ENCODE peak calls at places on chromosomes 12 and 14, in five cellular contexts. One of them, this sample, is unnamed.

GRCh38 chr14:23568600-23569310 is 1.2 kb upstream of the AP1G2 start:
- DNase-seq in DMS 273 treated with DMSO at 0.1 percent for 48 hours: no peak
- DNase-seq in ureter: peak; percentile 43
- DNase-seq in progenitor cell of endocrine pancreas: no peak
- DNase-seq in stimulated activated CD4-positive, alpha-beta T cell treated with anti-CD3 and anti-CD28 coated beads, Interleukin-4, amount 100 ng/mL, for 48 hours: no peak
- DNase-seq in this sample: no peak

GRCh38 chr14:78606111-78606510 is 435.9 kb downstream of the NRXN3 start:
- DNase-seq in ureter: no peak
- DNase-seq in stimulated activated CD4-positive, alpha-beta T cell treated with anti-CD3 and anti-CD28 coated beads, Interleukin-4, amount 100 ng/mL, for 48 hours: no peak
- DNase-seq in DMS 273 treated with DMSO at 0.1 percent for 48 hours: no peak
- DNase-seq in progenitor cell of endocrine pancreas: no peak
- DNase-seq in this sample: no peak

GRCh38 chr14:38204717-38205115 is 3.0 kb upstream of the SSTR1 start:
- DNase-seq in ureter: no peak
- DNase-seq in progenitor cell of endocrine pancreas: no peak
- DNase-seq in stimulated activated CD4-positive, alpha-beta T cell treated with anti-CD3 and anti-CD28 coated beads, Interleukin-4, amount 100 ng/mL, for 48 hours: no peak
- DNase-seq in DMS 273 treated with DMSO at 0.1 percent for 48 hours: no peak
- DNase-seq in this sample: no peak

GRCh38 chr12:18799561-18799960 is 61.6 kb downstream of the CAPZA3 start:
- DNase-seq in progenitor cell of endocrine pancreas: no peak
- DNase-seq in DMS 273 treated with DMSO at 0.1 percent for 48 hours: no peak
- DNase-seq in ureter: no peak
- DNase-seq in stimulated activated CD4-positive, alpha-beta T cell treated with anti-CD3 and anti-CD28 coated beads, Interleukin-4, amount 100 ng/mL, for 48 hours: no peak
- DNase-seq in this sample: no peak

GRCh38 chr14:68796418-68797101 is 3.7 kb upstream of the ZFP36L1 start:
- DNase-seq in ureter: no peak
- DNase-seq in stimulated activated CD4-positive, alpha-beta T cell treated with anti-CD3 and anti-CD28 coated beads, Interleukin-4, amount 100 ng/mL, for 48 hours: no peak
- DNase-seq in DMS 273 treated with DMSO at 0.1 percent for 48 hours: no peak
- DNase-seq in progenitor cell of endocrine pancreas: no peak
- DNase-seq in this sample: peak; percentile 66

GRCh38 chr12:102917026-102917787 is at the start of gene PAH:
- DNase-seq in DMS 273 treated with DMSO at 0.1 percent for 48 hours: no peak
- DNase-seq in stimulated activated CD4-positive, alpha-beta T cell treated with anti-CD3 and anti-CD28 coated beads, Interleukin-4, amount 100 ng/mL, for 48 hours: no peak
- DNase-seq in progenitor cell of endocrine pancreas: peak; percentile 17
- DNase-seq in ureter: no peak
- DNase-seq in this sample: no peak

GRCh38 chr12:111034148-111034910 is 114.0 kb upstream of the MYL2 start:
- DNase-seq in DMS 273 treated with DMSO at 0.1 percent for 48 hours: no peak
- DNase-seq in ureter: no peak
- DNase-seq in stimulated activated CD4-positive, alpha-beta T cell treated with anti-CD3 and anti-CD28 coated beads, Interleukin-4, amount 100 ng/mL, for 48 hours: peak; percentile 11
- DNase-seq in progenitor cell of endocrine pancreas: peak; percentile 35
- DNase-seq in this sample: no peak

GRCh38 chr14:67335781-67336180 is 23.8 kb downstream of the ATP6V1D start:
- DNase-seq in DMS 273 treated with DMSO at 0.1 percent for 48 hours: no peak
- DNase-seq in stimulated activated CD4-positive, alpha-beta T cell treated with anti-CD3 and anti-CD28 coated beads, Interleukin-4, amount 100 ng/mL, for 48 hours: no peak
- DNase-seq in progenitor cell of endocrine pancreas: no peak
- DNase-seq in ureter: no peak
- DNase-seq in this sample: no peak

GRCh38 chr12:77116277-77116676 is 50.9 kb upstream of the E2F7 start:
- DNase-seq in DMS 273 treated with DMSO at 0.1 percent for 48 hours: no peak
- DNase-seq in stimulated activated CD4-positive, alpha-beta T cell treated with anti-CD3 and anti-CD28 coated beads, Interleukin-4, amount 100 ng/mL, for 48 hours: no peak
- DNase-seq in progenitor cell of endocrine pancreas: no peak
- DNase-seq in ureter: no peak
- DNase-seq in this sample: no peak

GRCh38 chr12:11686135-11686534 is 36.7 kb downstream of the ETV6 start:
- DNase-seq in progenitor cell of endocrine pancreas: no peak
- DNase-seq in DMS 273 treated with DMSO at 0.1 percent for 48 hours: no peak
- DNase-seq in stimulated activated CD4-positive, alpha-beta T cell treated with anti-CD3 and anti-CD28 coated beads, Interleukin-4, amount 100 ng/mL, for 48 hours: no peak
- DNase-seq in ureter: no peak
- DNase-seq in this sample: no peak

GRCh38 chr12:28925726-28926376 is 223.2 kb upstream of the FAR2 start:
- DNase-seq in ureter: no peak
- DNase-seq in DMS 273 treated with DMSO at 0.1 percent for 48 hours: no peak
- DNase-seq in stimulated activated CD4-positive, alpha-beta T cell treated with anti-CD3 and anti-CD28 coated beads, Interleukin-4, amount 100 ng/mL, for 48 hours: no peak
- DNase-seq in progenitor cell of endocrine pancreas: no peak
- DNase-seq in this sample: no peak

GRCh38 chr14:74875941-74876913 is at the start of gene PROX2:
- DNase-seq in ureter: no peak
- DNase-seq in progenitor cell of endocrine pancreas: no peak
- DNase-seq in DMS 273 treated with DMSO at 0.1 percent for 48 hours: no peak
- DNase-seq in stimulated activated CD4-positive, alpha-beta T cell treated with anti-CD3 and anti-CD28 coated beads, Interleukin-4, amount 100 ng/mL, for 48 hours: no peak
- DNase-seq in this sample: no peak

GRCh38 chr12:52396656-52397055 is 9.5 kb downstream of the KRT82 start:
- DNase-seq in ureter: no peak
- DNase-seq in progenitor cell of endocrine pancreas: no peak
- DNase-seq in stimulated activated CD4-positive, alpha-beta T cell treated with anti-CD3 and anti-CD28 coated beads, Interleukin-4, amount 100 ng/mL, for 48 hours: no peak
- DNase-seq in DMS 273 treated with DMSO at 0.1 percent for 48 hours: no peak
- DNase-seq in this sample: no peak

GRCh38 chr12:116201908-116202307 is 75.6 kb downstream of the MED13L start:
- DNase-seq in ureter: no peak
- DNase-seq in stimulated activated CD4-positive, alpha-beta T cell treated with anti-CD3 and anti-CD28 coated beads, Interleukin-4, amount 100 ng/mL, for 48 hours: no peak
- DNase-seq in progenitor cell of endocrine pancreas: no peak
- DNase-seq in DMS 273 treated with DMSO at 0.1 percent for 48 hours: no peak
- DNase-seq in this sample: no peak

GRCh38 chr12:89212339-89212771 is 139.9 kb downstream of the DUSP6 start:
- DNase-seq in progenitor cell of endocrine pancreas: no peak
- DNase-seq in stimulated activated CD4-positive, alpha-beta T cell treated with anti-CD3 and anti-CD28 coated beads, Interleukin-4, amount 100 ng/mL, for 48 hours: no peak
- DNase-seq in DMS 273 treated with DMSO at 0.1 percent for 48 hours: no peak
- DNase-seq in ureter: no peak
- DNase-seq in this sample: no peak

GRCh38 chr12:43580601-43581000 is 28.6 kb upstream of the ADAMTS20 start:
- DNase-seq in ureter: no peak
- DNase-seq in DMS 273 treated with DMSO at 0.1 percent for 48 hours: no peak
- DNase-seq in progenitor cell of endocrine pancreas: no peak
- DNase-seq in stimulated activated CD4-positive, alpha-beta T cell treated with anti-CD3 and anti-CD28 coated beads, Interleukin-4, amount 100 ng/mL, for 48 hours: no peak
- DNase-seq in this sample: no peak

GRCh38 chr14:54258382-54258781 is 138.4 kb upstream of the CDKN3 start:
- DNase-seq in ureter: no peak
- DNase-seq in stimulated activated CD4-positive, alpha-beta T cell treated with anti-CD3 and anti-CD28 coated beads, Interleukin-4, amount 100 ng/mL, for 48 hours: no peak
- DNase-seq in DMS 273 treated with DMSO at 0.1 percent for 48 hours: no peak
- DNase-seq in progenitor cell of endocrine pancreas: no peak
- DNase-seq in this sample: no peak

GRCh38 chr12:3229577-3229976 is 152.4 kb downstream of the TSPAN9 start:
- DNase-seq in progenitor cell of endocrine pancreas: no peak
- DNase-seq in DMS 273 treated with DMSO at 0.1 percent for 48 hours: no peak
- DNase-seq in ureter: no peak
- DNase-seq in stimulated activated CD4-positive, alpha-beta T cell treated with anti-CD3 and anti-CD28 coated beads, Interleukin-4, amount 100 ng/mL, for 48 hours: no peak
- DNase-seq in this sample: no peak

GRCh38 chr12:59834659-59835474 is 239.0 kb downstream of the SLC16A7 start:
- DNase-seq in progenitor cell of endocrine pancreas: no peak
- DNase-seq in DMS 273 treated with DMSO at 0.1 percent for 48 hours: no peak
- DNase-seq in stimulated activated CD4-positive, alpha-beta T cell treated with anti-CD3 and anti-CD28 coated beads, Interleukin-4, amount 100 ng/mL, for 48 hours: no peak
- DNase-seq in ureter: no peak
- DNase-seq in this sample: no peak

GRCh38 chr12:102454330-102454729 is 26.0 kb downstream of the IGF1 start:
- DNase-seq in progenitor cell of endocrine pancreas: no peak
- DNase-seq in stimulated activated CD4-positive, alpha-beta T cell treated with anti-CD3 and anti-CD28 coated beads, Interleukin-4, amount 100 ng/mL, for 48 hours: no peak
- DNase-seq in DMS 273 treated with DMSO at 0.1 percent for 48 hours: no peak
- DNase-seq in ureter: no peak
- DNase-seq in this sample: no peak

GRCh38 chr14:75667099-75667498 is 6.1 kb downstream of the TTLL5 start:
- DNase-seq in DMS 273 treated with DMSO at 0.1 percent for 48 hours: no peak
- DNase-seq in progenitor cell of endocrine pancreas: no peak
- DNase-seq in ureter: no peak
- DNase-seq in stimulated activated CD4-positive, alpha-beta T cell treated with anti-CD3 and anti-CD28 coated beads, Interleukin-4, amount 100 ng/mL, for 48 hours: no peak
- DNase-seq in this sample: no peak

GRCh38 chr12:65657635-65658034 is 166.6 kb upstream of the HMGA2 start:
- DNase-seq in stimulated activated CD4-positive, alpha-beta T cell treated with anti-CD3 and anti-CD28 coated beads, Interleukin-4, amount 100 ng/mL, for 48 hours: no peak
- DNase-seq in DMS 273 treated with DMSO at 0.1 percent for 48 hours: no peak
- DNase-seq in ureter: no peak
- DNase-seq in progenitor cell of endocrine pancreas: no peak
- DNase-seq in this sample: no peak

GRCh38 chr14:90429764-90430163 is 32.9 kb downstream of the CALM1 start:
- DNase-seq in stimulated activated CD4-positive, alpha-beta T cell treated with anti-CD3 and anti-CD28 coated beads, Interleukin-4, amount 100 ng/mL, for 48 hours: no peak
- DNase-seq in ureter: no peak
- DNase-seq in progenitor cell of endocrine pancreas: no peak
- DNase-seq in DMS 273 treated with DMSO at 0.1 percent for 48 hours: peak; percentile 40
- DNase-seq in this sample: no peak

GRCh38 chr14:96261053-96261452 is 5.0 kb downstream of the BDKRB1 start:
- DNase-seq in progenitor cell of endocrine pancreas: no peak
- DNase-seq in stimulated activated CD4-positive, alpha-beta T cell treated with anti-CD3 and anti-CD28 coated beads, Interleukin-4, amount 100 ng/mL, for 48 hours: no peak
- DNase-seq in ureter: no peak
- DNase-seq in DMS 273 treated with DMSO at 0.1 percent for 48 hours: no peak
- DNase-seq in this sample: no peak

GRCh38 chr14:58633831-58634230 is 3.9 kb upstream of the DACT1 start:
- DNase-seq in DMS 273 treated with DMSO at 0.1 percent for 48 hours: no peak
- DNase-seq in progenitor cell of endocrine pancreas: no peak
- DNase-seq in ureter: no peak
- DNase-seq in stimulated activated CD4-positive, alpha-beta T cell treated with anti-CD3 and anti-CD28 coated beads, Interleukin-4, amount 100 ng/mL, for 48 hours: no peak
- DNase-seq in this sample: no peak

GRCh38 chr12:71431991-71432390 is 7.6 kb upstream of the LGR5 start:
- DNase-seq in DMS 273 treated with DMSO at 0.1 percent for 48 hours: no peak
- DNase-seq in stimulated activated CD4-positive, alpha-beta T cell treated with anti-CD3 and anti-CD28 coated beads, Interleukin-4, amount 100 ng/mL, for 48 hours: no peak
- DNase-seq in progenitor cell of endocrine pancreas: no peak
- DNase-seq in ureter: no peak
- DNase-seq in this sample: no peak

GRCh38 chr12:103960567-103961227 is 5.0 kb upstream of the TDG start:
- DNase-seq in stimulated activated CD4-positive, alpha-beta T cell treated with anti-CD3 and anti-CD28 coated beads, Interleukin-4, amount 100 ng/mL, for 48 hours: no peak
- DNase-seq in ureter: no peak
- DNase-seq in progenitor cell of endocrine pancreas: no peak
- DNase-seq in DMS 273 treated with DMSO at 0.1 percent for 48 hours: no peak
- DNase-seq in this sample: no peak

GRCh38 chr14:90785474-90785873 is 30.8 kb downstream of the TTC7B start:
- DNase-seq in DMS 273 treated with DMSO at 0.1 percent for 48 hours: no peak
- DNase-seq in progenitor cell of endocrine pancreas: no peak
- DNase-seq in ureter: no peak
- DNase-seq in stimulated activated CD4-positive, alpha-beta T cell treated with anti-CD3 and anti-CD28 coated beads, Interleukin-4, amount 100 ng/mL, for 48 hours: no peak
- DNase-seq in this sample: peak; percentile 47

GRCh38 chr12:69278814-69279782 is 39.7 kb downstream of the CPSF6 start:
- DNase-seq in stimulated activated CD4-positive, alpha-beta T cell treated with anti-CD3 and anti-CD28 coated beads, Interleukin-4, amount 100 ng/mL, for 48 hours: no peak
- DNase-seq in progenitor cell of endocrine pancreas: no peak
- DNase-seq in ureter: no peak
- DNase-seq in DMS 273 treated with DMSO at 0.1 percent for 48 hours: no peak
- DNase-seq in this sample: no peak

GRCh38 chr12:19833775-19834501 is 394.6 kb downstream of the AEBP2 start:
- DNase-seq in DMS 273 treated with DMSO at 0.1 percent for 48 hours: no peak
- DNase-seq in ureter: no peak
- DNase-seq in stimulated activated CD4-positive, alpha-beta T cell treated with anti-CD3 and anti-CD28 coated beads, Interleukin-4, amount 100 ng/mL, for 48 hours: peak; percentile 20
- DNase-seq in progenitor cell of endocrine pancreas: no peak
- DNase-seq in this sample: no peak

GRCh38 chr12:53058674-53059433 is 9.0 kb downstream of the TNS2 start:
- DNase-seq in progenitor cell of endocrine pancreas: no peak
- DNase-seq in stimulated activated CD4-positive, alpha-beta T cell treated with anti-CD3 and anti-CD28 coated beads, Interleukin-4, amount 100 ng/mL, for 48 hours: no peak
- DNase-seq in ureter: peak; percentile 44
- DNase-seq in DMS 273 treated with DMSO at 0.1 percent for 48 hours: no peak
- DNase-seq in this sample: peak; percentile 76

GRCh38 chr12:115698257-115698656 is 579.2 kb downstream of the MED13L start:
- DNase-seq in progenitor cell of endocrine pancreas: no peak
- DNase-seq in ureter: no peak
- DNase-seq in DMS 273 treated with DMSO at 0.1 percent for 48 hours: no peak
- DNase-seq in stimulated activated CD4-positive, alpha-beta T cell treated with anti-CD3 and anti-CD28 coated beads, Interleukin-4, amount 100 ng/mL, for 48 hours: no peak
- DNase-seq in this sample: no peak

GRCh38 chr12:21054334-21054733 is 76.7 kb upstream of the SLCO1B1 start:
- DNase-seq in stimulated activated CD4-positive, alpha-beta T cell treated with anti-CD3 and anti-CD28 coated beads, Interleukin-4, amount 100 ng/mL, for 48 hours: no peak
- DNase-seq in DMS 273 treated with DMSO at 0.1 percent for 48 hours: no peak
- DNase-seq in progenitor cell of endocrine pancreas: no peak
- DNase-seq in ureter: no peak
- DNase-seq in this sample: no peak

GRCh38 chr12:4379410-4379809 is at the start of gene FGF23:
- DNase-seq in DMS 273 treated with DMSO at 0.1 percent for 48 hours: no peak
- DNase-seq in stimulated activated CD4-positive, alpha-beta T cell treated with anti-CD3 and anti-CD28 coated beads, Interleukin-4, amount 100 ng/mL, for 48 hours: no peak
- DNase-seq in progenitor cell of endocrine pancreas: peak; percentile 53
- DNase-seq in ureter: no peak
- DNase-seq in this sample: no peak

GRCh38 chr12:106137456-106138278 is 1.1 kb downstream of the NUAK1 start:
- DNase-seq in stimulated activated CD4-positive, alpha-beta T cell treated with anti-CD3 and anti-CD28 coated beads, Interleukin-4, amount 100 ng/mL, for 48 hours: no peak
- DNase-seq in DMS 273 treated with DMSO at 0.1 percent for 48 hours: no peak
- DNase-seq in progenitor cell of endocrine pancreas: no peak
- DNase-seq in ureter: no peak
- DNase-seq in this sample: no peak

GRCh38 chr14:100065161-100065871 is at the start of gene EVL:
- DNase-seq in DMS 273 treated with DMSO at 0.1 percent for 48 hours: no peak
- DNase-seq in progenitor cell of endocrine pancreas: no peak
- DNase-seq in stimulated activated CD4-positive, alpha-beta T cell treated with anti-CD3 and anti-CD28 coated beads, Interleukin-4, amount 100 ng/mL, for 48 hours: peak; percentile 82
- DNase-seq in ureter: no peak
- DNase-seq in this sample: no peak

GRCh38 chr12:131222271-131223139 is 268.8 kb downstream of the ADGRD1 start:
- DNase-seq in stimulated activated CD4-positive, alpha-beta T cell treated with anti-CD3 and anti-CD28 coated beads, Interleukin-4, amount 100 ng/mL, for 48 hours: no peak
- DNase-seq in ureter: no peak
- DNase-seq in DMS 273 treated with DMSO at 0.1 percent for 48 hours: no peak
- DNase-seq in progenitor cell of endocrine pancreas: no peak
- DNase-seq in this sample: no peak

GRCh38 chr12:124057691-124058090 is 84.7 kb downstream of the ZNF664 start:
- DNase-seq in stimulated activated CD4-positive, alpha-beta T cell treated with anti-CD3 and anti-CD28 coated beads, Interleukin-4, amount 100 ng/mL, for 48 hours: no peak
- DNase-seq in ureter: no peak
- DNase-seq in DMS 273 treated with DMSO at 0.1 percent for 48 hours: no peak
- DNase-seq in progenitor cell of endocrine pancreas: no peak
- DNase-seq in this sample: no peak

GRCh38 chr12:112988224-112988623 is 9.9 kb downstream of the OAS2 start:
- DNase-seq in ureter: no peak
- DNase-seq in DMS 273 treated with DMSO at 0.1 percent for 48 hours: no peak
- DNase-seq in stimulated activated CD4-positive, alpha-beta T cell treated with anti-CD3 and anti-CD28 coated beads, Interleukin-4, amount 100 ng/mL, for 48 hours: no peak
- DNase-seq in progenitor cell of endocrine pancreas: no peak
- DNase-seq in this sample: no peak